ENCODE peak calls at places on chromosomes 13 and 19, in eight cellular contexts. A is RCC 7860; S is AG09319; B is GM04503; E is activated naive CD4-positive, alpha-beta T cell; T is NCI-H1105; V is iris pigment epithelial cell; U is substantia nigra. Z is an unnamed sample.

GRCh38 chr19:13764821-13765394 is 586 bp downstream of the MRI1 start:
- DNase-seq in A (no peak), S (no peak), B (no peak), E (no peak), T (no peak), V (peak), U (no peak), Z (peak)

GRCh38 chr13:49667773-49668172 is 23.5 kb downstream of the EBPL start:
- DNase-seq in A (no peak), S (no peak), B (no peak), E (no peak), T (no peak), V (peak), U (no peak), Z (peak)

GRCh38 chr13:95921485-95921884 is 131.7 kb downstream of the UGGT2 start:
- DNase-seq in A (no peak), S (no peak), B (peak), E (no peak), T (no peak), V (peak), U (no peak), Z (no peak)

GRCh38 chr19:49133621-49134454 is 14.5 kb downstream of the PPFIA3 start:
- DNase-seq in A (no peak), S (no peak), B (no peak), E (no peak), T (peak), V (peak), U (no peak), Z (peak)

GRCh38 chr13:105142556-105142955 is 1392.9 kb downstream of the EFNB2 start:
- DNase-seq in A (no peak), S (no peak), B (no peak), E (no peak), T (no peak), V (no peak), U (no peak), Z (no peak)

GRCh38 chr13:26742691-26743358 is 17.8 kb downstream of the GPR12 start:
- DNase-seq in A (no peak), S (no peak), B (no peak), E (no peak), T (no peak), V (no peak), U (no peak), Z (no peak)

GRCh38 chr13:19634129-19634740 is 776 bp downstream of the MPHOSPH8 start:
- DNase-seq in A (no peak), S (no peak), B (peak), E (no peak), T (no peak), V (peak), U (no peak), Z (peak)

GRCh38 chr19:5141278-5141925 is 172.5 kb downstream of the KDM4B start:
- DNase-seq in A (no peak), S (no peak), B (no peak), E (no peak), T (no peak), V (peak), U (no peak), Z (peak)

GRCh38 chr19:13012690-13013608 is 17.7 kb downstream of the NFIX start:
- DNase-seq in A (no peak), S (no peak), B (no peak), E (no peak), T (no peak), V (peak), U (no peak), Z (peak)

GRCh38 chr19:42595550-42596172 is 937 bp upstream of the CEACAM8 start:
- DNase-seq in A (no peak), S (no peak), B (no peak), E (no peak), T (no peak), V (no peak), U (no peak), Z (no peak)